ENCODE peak calls at places on chromosome 4, in four cellular contexts. M, Y, G and T are unnamed samples.

GRCh38 chr4:57291911-57292310 is 181.7 kb upstream of the IGFBP7 start:
- DNase-seq in G (no peak), Y (no peak), M (no peak), T (no peak)

GRCh38 chr4:174427562-174428140 is 94.6 kb downstream of the HPGD start:
- DNase-seq in Y (no peak), G (no peak), M (no peak), T (peak; percentile 11)

GRCh38 chr4:92066485-92066884 is 237.3 kb upstream of the GRID2 start:
- DNase-seq in G (no peak), Y (no peak), M (no peak), T (no peak)

GRCh38 chr4:168794092-168794707 is 215.9 kb downstream of the CBR4 start:
- DNase-seq in G (no peak), Y (peak; percentile 46), M (no peak), T (no peak)

GRCh38 chr4:157655101-157655818 is 434.7 kb downstream of the GRIA2 start:
- DNase-seq in G (no peak), Y (no peak), M (no peak), T (no peak)

GRCh38 chr4:79298484-79298883 is 27.4 kb downstream of the NAA11 start:
- DNase-seq in G (no peak), Y (no peak), M (no peak), T (no peak)

GRCh38 chr4:124641715-124642380 is 70.7 kb downstream of the ANKRD50 start:
- DNase-seq in G (peak; percentile 94), Y (no peak), M (no peak), T (peak; percentile 54)

GRCh38 chr4:74330295-74330750 is 22.1 kb downstream of the EPGN start:
- DNase-seq in Y (no peak), G (no peak), M (no peak), T (no peak)

GRCh38 chr4:85210353-85210752 is 243.9 kb upstream of the WDFY3 start:
- DNase-seq in Y (no peak), G (no peak), M (no peak), T (no peak)

GRCh38 chr4:53066155-53066554 is 204.0 kb downstream of the RASL11B start:
- DNase-seq in G (no peak), Y (no peak), M (no peak), T (no peak)

GRCh38 chr4:122341906-122342305 is 36.9 kb upstream of the ADAD1 start:
- DNase-seq in Y (no peak), G (peak; percentile 87), M (no peak), T (peak; percentile 80)

GRCh38 chr4:107751670-107752069 is 31.6 kb upstream of the PAPSS1 start:
- DNase-seq in M (no peak), Y (no peak), G (peak; percentile 20), T (peak; percentile 70)

GRCh38 chr4:22268350-22269025 is 247.4 kb downstream of the ADGRA3 start:
- DNase-seq in G (no peak), Y (peak; percentile 23), M (no peak), T (no peak)

GRCh38 chr4:155025762-155026457 is 182.5 kb upstream of the NPY2R start:
- DNase-seq in M (peak; percentile 79), G (no peak), Y (peak; percentile 91), T (no peak)

GRCh38 chr4:54971474-54971950 is 153.9 kb downstream of the KDR start:
- DNase-seq in G (peak; percentile 53), M (peak; percentile 47), Y (peak; percentile 78), T (peak; percentile 67)

DNA sequence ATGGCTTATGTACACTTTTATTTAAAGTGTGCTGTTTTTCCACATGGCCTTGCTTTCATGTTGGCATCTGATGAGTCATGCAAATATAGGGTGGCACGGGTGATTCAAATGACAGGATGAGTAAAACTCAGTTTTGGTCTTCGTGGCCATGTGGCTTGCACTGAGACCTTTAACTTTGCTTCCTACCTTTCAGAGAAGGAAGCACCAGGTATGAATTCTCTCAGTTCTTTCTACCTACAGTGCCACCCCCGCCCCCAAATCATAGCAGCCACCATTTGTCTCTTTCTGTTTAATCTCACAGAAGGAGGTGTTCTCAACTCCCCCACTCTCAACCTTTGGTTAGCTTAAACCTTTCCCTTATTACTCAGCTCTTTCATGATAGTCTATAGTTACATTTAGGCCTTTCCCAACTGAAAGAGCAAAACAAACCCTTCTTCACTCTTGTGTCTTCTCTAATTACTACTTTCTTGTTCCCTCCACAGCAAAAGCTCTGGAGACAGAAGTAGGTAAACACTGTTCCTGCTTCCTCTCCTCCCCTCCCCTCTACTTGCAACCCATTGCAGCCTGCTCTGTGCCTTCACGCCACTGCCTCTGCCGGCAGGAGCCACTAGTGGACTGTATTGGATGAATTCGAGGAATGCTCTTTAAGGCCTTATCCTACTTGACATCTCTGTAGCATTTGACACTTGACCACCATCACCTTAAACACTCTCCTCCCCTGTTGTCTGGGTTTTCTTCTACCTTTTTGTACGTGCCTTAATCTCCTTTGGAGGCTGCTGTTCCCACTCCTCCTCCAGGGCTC is 123.7 kb downstream of the AFF1 start:
- DNase-seq in G (no peak), Y (peak; percentile 97), M (peak; percentile 53), T (peak; percentile 47)
- H3K4me1 ChIP-seq in G (peaks cover 14% of the 10 kb centered on the region), Y (peaks cover 26% of the 10 kb centered on the region), M (peaks cover 3% of the 10 kb centered on the region), T (peaks cover 10% of the 10 kb centered on the region)

GRCh38 chr4:143424276-143424675 is 87.6 kb downstream of the GAB1 start:
- DNase-seq in M (no peak), Y (no peak), G (peak; percentile 82), T (peak; percentile 17)

GRCh38 chr4:143417679-143418403 is 81.2 kb downstream of the GAB1 start:
- DNase-seq in Y (no peak), G (no peak), M (no peak), T (no peak)

GRCh38 chr4:143420227-143420626 is 83.6 kb downstream of the GAB1 start:
- DNase-seq in M (no peak), G (no peak), Y (no peak), T (no peak)

DNA sequence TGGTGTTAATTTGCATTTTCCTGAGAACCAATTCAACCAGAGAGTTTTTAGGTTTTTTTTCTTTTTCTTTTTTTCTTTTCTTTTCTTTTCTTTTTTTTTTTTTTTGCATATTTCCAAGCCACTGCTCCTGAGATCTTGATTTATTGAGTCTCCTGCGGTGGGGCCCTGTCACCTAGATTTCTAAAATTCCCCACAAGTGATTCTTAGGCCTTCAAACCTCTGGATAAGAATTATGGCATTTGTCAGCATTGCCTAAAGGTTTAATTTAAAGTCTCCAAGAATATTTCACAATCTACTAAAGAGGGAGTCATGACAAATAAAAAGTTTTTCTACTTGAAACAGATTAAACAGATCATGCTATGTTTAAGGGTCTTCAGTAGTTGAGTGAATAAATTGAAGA is 84.9 kb downstream of the GAB1 start:
- DNase-seq in Y (no peak), G (no peak), M (no peak), T (no peak)
- H2BK15ac ChIP-seq in Y (no peak overlapping the region), G (no peak overlapping the region), M (no peak overlapping the region), T (no peak overlapping the region)

DNA sequence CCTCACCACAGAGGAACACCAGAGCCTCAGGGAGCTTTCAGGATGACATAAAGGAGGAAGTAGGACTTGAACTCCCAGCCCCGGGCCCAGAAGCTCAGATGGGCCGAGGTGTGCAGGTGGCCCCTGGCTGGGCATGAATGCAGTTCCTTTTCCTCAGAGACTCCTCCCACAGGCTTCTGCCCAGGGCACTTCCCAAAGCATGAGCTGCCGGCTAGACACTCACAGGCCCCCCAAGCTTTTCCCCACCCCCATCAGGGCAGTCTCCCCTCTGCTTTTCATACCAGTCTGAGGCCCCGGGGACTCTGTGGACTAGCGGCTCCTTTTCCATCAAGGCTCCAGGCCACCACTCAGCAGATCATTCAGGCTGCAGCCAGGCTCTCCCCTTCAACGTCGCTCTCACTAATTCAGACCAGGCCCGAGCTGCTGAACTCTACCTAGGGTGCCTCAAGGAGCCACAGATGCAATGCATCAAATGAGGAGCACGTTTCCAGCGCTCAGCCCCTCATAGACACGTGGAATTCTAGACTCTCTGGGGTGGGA is 36.9 kb downstream of the HMX1 start:
- DNase-seq in M (peak; percentile 21), Y (no peak), G (no peak), T (no peak)
- H2BK120ac ChIP-seq in M (no peak overlapping the region), Y (no peak overlapping the region), G (no peak overlapping the region), T (no peak overlapping the region)

DNA sequence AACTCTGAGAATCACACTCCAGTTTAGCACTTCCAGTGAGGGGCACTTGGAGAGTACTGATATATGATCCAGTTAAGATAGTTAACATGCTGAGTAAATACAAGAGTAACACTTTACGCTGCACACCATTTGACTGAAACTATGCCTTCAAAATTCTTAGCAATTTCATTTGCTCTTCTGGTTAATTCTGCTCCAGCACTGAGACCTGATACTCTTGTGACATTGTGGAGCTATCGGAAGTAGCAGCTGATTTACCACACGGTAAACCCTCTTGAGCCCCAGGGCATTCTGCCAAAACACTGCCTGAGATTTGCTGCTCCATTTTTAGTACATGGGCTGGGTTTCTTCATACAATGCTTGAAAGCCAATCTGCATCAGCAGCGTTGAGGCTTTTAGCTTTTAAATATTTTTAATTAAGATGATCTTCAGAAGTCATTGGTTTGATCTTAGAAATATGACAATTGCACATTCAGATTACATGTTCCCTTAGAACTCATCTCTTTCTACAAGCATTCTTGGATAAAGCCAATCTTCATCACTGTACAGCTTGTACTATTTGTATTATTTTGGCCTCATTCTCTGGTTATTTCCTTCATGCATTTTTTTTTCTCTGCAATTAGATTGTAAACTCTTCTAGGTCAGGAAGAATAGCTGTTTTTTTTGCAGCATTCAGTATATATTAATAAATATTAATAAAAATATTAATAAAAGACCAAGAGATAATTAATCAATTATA is 67.8 kb upstream of the ETNPPL start:
- DNase-seq in Y (peak; percentile 1), M (no peak), G (peak; percentile 13), T (peak; percentile 46)
- H3K4me1 ChIP-seq in Y (no peaks in the 10 kb centered on the region), M (no peaks in the 10 kb centered on the region), G (peaks cover 2% of the 10 kb centered on the region), T (peaks cover 6% of the 10 kb centered on the region)

GRCh38 chr4:118034061-118034785 is at the start of gene NDST3:
- DNase-seq in M (peak; percentile 74), G (peak; percentile 31), Y (peak; percentile 92), T (peak; percentile 85)
- H2BK15ac ChIP-seq in M (no peak within 1 kb of the TSS), G (no peak within 1 kb of the TSS), Y (no peak within 1 kb of the TSS), T (peak within 1 kb of the TSS; percentile 97)

DNA sequence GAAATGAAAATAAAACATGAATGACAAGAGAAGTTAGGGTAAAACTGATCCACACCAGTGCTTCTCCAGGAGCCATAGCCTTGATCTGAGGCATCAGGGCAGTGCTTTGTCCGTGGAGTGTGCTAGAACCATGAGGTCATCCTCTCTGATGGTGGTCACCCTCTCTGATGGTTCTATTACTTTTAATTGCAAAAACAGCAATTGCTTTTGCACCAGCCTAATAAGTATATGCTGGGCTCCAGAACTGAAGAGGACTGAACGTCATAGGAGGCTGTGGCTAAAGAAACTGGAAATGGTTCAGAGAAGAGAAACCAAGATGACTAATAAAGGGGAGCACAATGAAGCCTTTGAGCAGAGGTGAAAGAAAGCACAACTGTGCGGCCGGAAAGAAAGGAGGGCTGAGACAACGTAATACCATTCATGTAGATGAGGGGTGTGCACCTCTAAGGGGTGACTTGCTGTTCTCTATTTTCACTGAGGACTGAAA is 17.0 kb upstream of the TMEM154 start:
- DNase-seq in M (no peak), Y (no peak), G (peak; percentile 65), T (peak; percentile 43)
- H2BK120ac ChIP-seq in M (no peak overlapping the region), Y (peak overlapping the region; percentile 48), G (no peak overlapping the region), T (no peak overlapping the region)